ENCODE peak calls at places on chromosomes 13 and 19, in nine cellular contexts. F is stimulated activated CD8-positive, alpha-beta memory T cell treated with anti-CD3 and anti-CD28 coated beads, Interleukin-12 subunit alpha, Interleukin-12 subunit beta, amount 100 ng/mL, for 4 hours; R is ELR; Q is CD4-positive, CD25-positive, alpha-beta regulatory T cell; D is right cardiac atrium; N is psoas muscle; G is AG09319; K is kidney epithelial cell; C is lower lobe of right lung. I is an unnamed sample.

GRCh38 chr19:18392417-18392816 is 5.0 kb downstream of the LRRC25 start:
- DNase-seq in C (peak), K (no peak), N (no peak), D (peak), G (no peak), Q (no peak), F (no peak), R (no peak), I (no peak)

GRCh38 chr13:34678154-34678553 is 263.9 kb upstream of the NBEA start:
- DNase-seq in C (no peak), D (no peak), K (no peak), F (no peak), Q (no peak), G (no peak), R (peak), N (no peak), I (no peak)

GRCh38 chr19:8643860-8644653 is 13.6 kb downstream of the NFILZ start:
- DNase-seq in K (no peak), Q (no peak), N (no peak), C (no peak), R (no peak), D (no peak), F (no peak), G (no peak), I (no peak)

GRCh38 chr19:44602071-44602470 is 11.3 kb upstream of the IGSF23 start:
- DNase-seq in R (no peak), N (no peak), G (no peak), Q (no peak), K (no peak), D (no peak), C (no peak), F (no peak), I (no peak)

GRCh38 chr13:68616600-68617222 is 1386.6 kb upstream of the PCDH9 start:
- DNase-seq in N (no peak), R (no peak), D (no peak), F (no peak), K (no peak), C (no peak), Q (no peak), G (no peak), I (no peak)

GRCh38 chr19:42091300-42092266 is 15.6 kb downstream of the ZNF574 start:
- DNase-seq in R (peak), D (no peak), C (no peak), G (no peak), F (no peak), K (no peak), N (no peak), Q (no peak), I (no peak)

GRCh38 chr13:22127277-22128143 is 456.6 kb downstream of the FGF9 start:
- DNase-seq in R (no peak), C (no peak), G (no peak), K (no peak), N (no peak), D (no peak), F (no peak), Q (no peak), I (no peak)

GRCh38 chr19:5954293-5954692 is 23.6 kb downstream of the RANBP3 start:
- DNase-seq in R (no peak), F (no peak), N (no peak), Q (no peak), K (no peak), C (no peak), D (no peak), G (no peak), I (no peak)

GRCh38 chr19:10390652-10391286 is 10.4 kb upstream of the TYK2 start:
- DNase-seq in Q (no peak), R (peak), N (peak), G (peak), F (peak), D (peak), K (no peak), C (peak), I (peak)

GRCh38 chr19:50022823-50023222 is 2.3 kb downstream of the VRK3 start:
- DNase-seq in F (no peak), C (no peak), G (no peak), R (no peak), N (no peak), D (no peak), K (no peak), Q (no peak), I (no peak)

GRCh38 chr13:50679321-50679720 is 164.2 kb downstream of the DLEU7 start:
- DNase-seq in F (no peak), D (no peak), K (no peak), N (no peak), R (peak), C (no peak), G (no peak), Q (no peak), I (no peak)

GRCh38 chr19:2524840-2525723 is 49.2 kb downstream of the GADD45B start:
- DNase-seq in K (peak), Q (no peak), F (no peak), G (no peak), N (peak), D (peak), R (peak), C (no peak), I (no peak)

I was measured in AG04450.